ENCODE peak calls at places on chromosomes 2 and 18, in six cellular contexts. V, O, D, L, Y and Q are unnamed samples.

GRCh38 chr2:172282944-172283343 is 144.4 kb upstream of the ITGA6 start:
- DNase-seq in V (no peak), O (no peak), D (no peak), L (no peak), Y (peak), Q (no peak)

GRCh38 chr2:36376992-36377738 is 21.6 kb downstream of the CRIM1 start:
- DNase-seq in V (no peak), O (no peak), D (peak), L (no peak), Y (no peak), Q (no peak)

GRCh38 chr2:66596229-66596628 is 161.3 kb downstream of the MEIS1 start:
- DNase-seq in V (no peak), O (no peak), D (no peak), L (no peak), Y (no peak), Q (no peak)

GRCh38 chr2:64735504-64735903 is 81.8 kb upstream of the SERTAD2 start:
- DNase-seq in V (no peak), O (no peak), D (no peak), L (no peak), Y (no peak), Q (no peak)

GRCh38 chr18:76519156-76519549 is 24.1 kb upstream of the ZNF516 start:
- DNase-seq in V (no peak), O (peak), D (no peak), L (no peak), Y (no peak), Q (no peak)

GRCh38 chr2:236257171-236257570 is 7.0 kb downstream of the ASB18 start:
- DNase-seq in V (no peak), O (no peak), D (no peak), L (no peak), Y (no peak), Q (no peak)

GRCh38 chr2:158600155-158600802 is 143.5 kb downstream of the PKP4 start:
- DNase-seq in V (no peak), O (no peak), D (peak), L (no peak), Y (peak), Q (no peak)

GRCh38 chr2:215750763-215751162 is 262.6 kb downstream of the MREG start:
- DNase-seq in V (no peak), O (no peak), D (no peak), L (no peak), Y (no peak), Q (no peak)

GRCh38 chr2:233544079-233544690 is 22.4 kb downstream of the USP40 start:
- DNase-seq in V (no peak), O (no peak), D (no peak), L (no peak), Y (no peak), Q (no peak)

GRCh38 chr18:47997338-47997780 is 66.9 kb upstream of the SMAD2 start:
- DNase-seq in V (no peak), O (peak), D (peak), L (no peak), Y (no peak), Q (no peak)

GRCh38 chr2:204030337-204030736 is 93.8 kb downstream of the ICOS start:
- DNase-seq in V (no peak), O (no peak), D (no peak), L (no peak), Y (no peak), Q (no peak)